ENCODE peak calls at places on chromosomes 11 and 22, in six cellular contexts. X, V, J, Z, R and P are unnamed samples.

GRCh38 chr11:34978236-34979191 is 62.1 kb downstream of the PDHX start:
- DNase-seq in X (peak; percentile 57), V (no peak), J (no peak), Z (peak; percentile 94), R (no peak), P (no peak)

GRCh38 chr22:28594784-28595324 is 84.8 kb downstream of the TTC28 start:
- DNase-seq in X (peak; percentile 62), V (peak; percentile 9), J (no peak), Z (peak; percentile 66), R (no peak), P (peak; percentile 23)

GRCh38 chr22:20080445-20080775 is 369 bp downstream of the DGCR8 start:
- DNase-seq in X (peak; percentile 50), V (peak; percentile 2), J (peak; percentile 81), Z (peak; percentile 71), R (peak; percentile 11), P (no peak)

GRCh38 chr11:106395716-106396349 is 318.4 kb downstream of the AASDHPPT start:
- DNase-seq in X (no peak), V (no peak), J (no peak), Z (peak; percentile 34), R (no peak), P (no peak)

GRCh38 chr22:37416806-37417205 is 10.5 kb downstream of the ELFN2 start:
- DNase-seq in X (no peak), V (no peak), J (no peak), Z (no peak), R (no peak), P (no peak)

GRCh38 chr11:94740975-94741707 is 27.0 kb upstream of the AMOTL1 start:
- DNase-seq in X (peak; percentile 63), V (peak; percentile 44), J (no peak), Z (peak; percentile 94), R (no peak), P (no peak)

GRCh38 chr11:75508051-75508561 is 17.6 kb downstream of the GDPD5 start:
- DNase-seq in X (no peak), V (no peak), J (no peak), Z (no peak), R (no peak), P (no peak)

GRCh38 chr11:14144905-14145304 is 182.4 kb downstream of the SPON1 start:
- DNase-seq in X (no peak), V (no peak), J (no peak), Z (no peak), R (no peak), P (no peak)

GRCh38 chr11:464316-464715 is 14.2 kb downstream of the PTDSS2 start:
- DNase-seq in X (no peak), V (no peak), J (no peak), Z (no peak), R (no peak), P (no peak)

GRCh38 chr11:115226556-115226955 is 277.7 kb downstream of the CADM1 start:
- DNase-seq in X (peak; percentile 96), V (peak; percentile 90), J (no peak), Z (peak; percentile 98), R (no peak), P (peak; percentile 55)

GRCh38 chr11:18455686-18456372 is at the start of gene LDHAL6A:
- DNase-seq in X (no peak), V (no peak), J (peak; percentile 20), Z (no peak), R (no peak), P (no peak)

GRCh38 chr11:73559758-73560157 is 38.2 kb downstream of the FAM168A start:
- DNase-seq in X (no peak), V (no peak), J (no peak), Z (no peak), R (no peak), P (no peak)

GRCh38 chr11:72238492-72239295 is 5.3 kb downstream of the PHOX2A start:
- DNase-seq in X (no peak), V (no peak), J (no peak), Z (peak; percentile 56), R (no peak), P (no peak)

GRCh38 chr11:35546317-35546716 is 20.9 kb upstream of the PAMR1 start:
- DNase-seq in X (no peak), V (no peak), J (no peak), Z (no peak), R (no peak), P (no peak)

GRCh38 chr22:46763051-46763705 is 728 bp downstream of the TBC1D22A start:
- DNase-seq in X (no peak), V (no peak), J (peak; percentile 75), Z (peak; percentile 30), R (no peak), P (no peak)

GRCh38 chr11:95081412-95081811 is 8.2 kb upstream of the ENDOD1 start:
- DNase-seq in X (no peak), V (no peak), J (no peak), Z (peak; percentile 54), R (no peak), P (no peak)

GRCh38 chr11:32891657-32892354 is 805 bp upstream of the QSER1 start:
- DNase-seq in X (peak; percentile 42), V (no peak), J (no peak), Z (peak; percentile 71), R (no peak), P (no peak)

GRCh38 chr11:118247041-118247440 is 5.1 kb downstream of the MPZL3 start:
- DNase-seq in X (no peak), V (no peak), J (no peak), Z (no peak), R (no peak), P (no peak)

GRCh38 chr11:125170406-125171031 is 6.0 kb downstream of the PKNOX2 start:
- DNase-seq in X (peak; percentile 96), V (peak; percentile 87), J (no peak), Z (peak; percentile 58), R (no peak), P (peak; percentile 84)

GRCh38 chr22:27461470-27461869 is 340.1 kb downstream of the MN1 start:
- DNase-seq in X (peak; percentile 97), V (peak; percentile 86), J (no peak), Z (peak; percentile 99), R (peak; percentile 10), P (peak; percentile 72)

GRCh38 chr22:38754247-38755154 is 1.3 kb downstream of the SUN2 start:
- DNase-seq in X (peak; percentile 73), V (no peak), J (no peak), Z (peak; percentile 70), R (peak; percentile 71), P (peak; percentile 16)

GRCh38 chr11:7595016-7595869 is 78.1 kb downstream of the CYB5R2 start:
- DNase-seq in X (no peak), V (no peak), J (no peak), Z (peak; percentile 61), R (no peak), P (no peak)

GRCh38 chr22:30114356-30114755 is 34.1 kb downstream of the HORMAD2 start:
- DNase-seq in X (no peak), V (no peak), J (no peak), Z (no peak), R (no peak), P (peak; percentile 10)

GRCh38 chr11:88297320-88298263 is 39.9 kb downstream of the CTSC start:
- DNase-seq in X (peak; percentile 76), V (no peak), J (no peak), Z (peak; percentile 83), R (no peak), P (no peak)

GRCh38 chr11:59770869-59771268 is 15.7 kb downstream of the STX3 start:
- DNase-seq in X (no peak), V (no peak), J (no peak), Z (no peak), R (no peak), P (no peak)

GRCh38 chr22:38270091-38270972 is 2.5 kb downstream of the TMEM184B start:
- DNase-seq in X (no peak), V (no peak), J (no peak), Z (no peak), R (no peak), P (no peak)

GRCh38 chr22:27107824-27108223 is 450.4 kb downstream of the MIAT start:
- DNase-seq in X (peak; percentile 99), V (peak; percentile 97), J (no peak), Z (peak; percentile 55), R (peak; percentile 67), P (no peak)

GRCh38 chr22:50233223-50233622 is 11.6 kb downstream of the TUBGCP6 start:
- DNase-seq in X (no peak), V (no peak), J (no peak), Z (no peak), R (no peak), P (no peak)

GRCh38 chr11:61369372-61370348 is 7.5 kb downstream of the TMEM138 start:
- DNase-seq in X (peak; percentile 96), V (peak; percentile 86), J (no peak), Z (no peak), R (no peak), P (peak; percentile 86)

GRCh38 chr11:124069429-124070401 is 28.6 kb upstream of the OR10G7 start:
- DNase-seq in X (peak; percentile 54), V (peak; percentile 34), J (peak; percentile 33), Z (peak; percentile 92), R (no peak), P (no peak)
- H3K4me3 ChIP-seq in X (peak overlapping the region; percentile 55), V (peak overlapping the region; percentile 28), J (no peak overlapping the region), Z (no peak overlapping the region), R (peak overlapping the region; percentile 18), P (peak overlapping the region; percentile 58)

GRCh38 chr11:134410766-134411165 is 1.3 kb downstream of the B3GAT1 start:
- DNase-seq in X (no peak), V (no peak), J (no peak), Z (no peak), R (no peak), P (no peak)

GRCh38 chr11:134412508-134413333 is 679 bp upstream of the B3GAT1 start:
- DNase-seq in X (no peak), V (no peak), J (no peak), Z (peak; percentile 39), R (no peak), P (no peak)

GRCh38 chr11:134414036-134414731 is 2.1 kb upstream of the B3GAT1 start:
- DNase-seq in X (no peak), V (no peak), J (no peak), Z (no peak), R (no peak), P (no peak)

GRCh38 chr11:134413334-134414035 is 1.4 kb upstream of the B3GAT1 start:
- DNase-seq in X (no peak), V (no peak), J (no peak), Z (peak; percentile 38), R (no peak), P (no peak)

GRCh38 chr11:134411887-134412507 is at the start of gene B3GAT1:
- DNase-seq in X (no peak), V (no peak), J (no peak), Z (no peak), R (no peak), P (no peak)
- H3K27me3 ChIP-seq in X (peaks cover 3% of the 10 kb centered on the region), V (peaks cover 35% of the 10 kb centered on the region), J (peaks cover 1% of the 10 kb centered on the region), Z (peaks cover 2% of the 10 kb centered on the region), R (peaks cover 3% of the 10 kb centered on the region), P (peaks cover 23% of the 10 kb centered on the region)

DNA sequence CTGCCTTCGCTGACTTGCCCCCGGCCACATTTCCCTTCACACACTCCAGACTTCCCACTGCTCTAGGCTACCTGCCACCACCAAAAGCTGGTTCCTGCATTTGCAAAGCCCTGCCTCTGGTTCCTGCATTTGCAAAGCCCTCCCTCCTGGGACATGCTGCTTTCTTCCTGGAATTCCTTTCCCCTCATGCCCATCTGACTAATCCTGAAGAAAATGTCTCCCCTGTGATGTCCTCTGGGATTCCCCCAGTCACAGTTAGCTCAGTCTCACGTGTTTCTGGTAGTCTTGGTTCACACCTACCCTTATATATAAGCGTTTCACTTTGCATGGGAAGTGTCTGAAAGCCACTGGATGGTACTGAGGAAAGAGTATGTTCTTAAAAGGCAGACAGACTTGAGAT is 206.9 kb downstream of the DBX1 start:
- DNase-seq in X (peak; percentile 77), V (peak; percentile 51), J (no peak), Z (peak; percentile 98), R (no peak), P (no peak)
- H3K4me3 ChIP-seq in X (no peak overlapping the region), V (no peak overlapping the region), J (no peak overlapping the region), Z (no peak overlapping the region), R (no peak overlapping the region), P (no peak overlapping the region)

GRCh38 chr11:20289732-20290131 is 73.8 kb upstream of the HTATIP2 start:
- DNase-seq in X (no peak), V (no peak), J (no peak), Z (no peak), R (no peak), P (no peak)
- H3K27me3 ChIP-seq in X (peaks cover 3% of the 10 kb centered on the region), V (peaks cover 3% of the 10 kb centered on the region), J (no peaks in the 10 kb centered on the region), Z (no peaks in the 10 kb centered on the region), R (no peaks in the 10 kb centered on the region), P (peaks cover 8% of the 10 kb centered on the region)